ENCODE peak calls at places on chromosomes 5 and 9, in six cellular contexts. N is GM12878, U is HCT116, F is HepG2, X is H1, Q is K562. S is an unnamed sample.
A peak's percentile ranks its signal among the peaks of the same experiment; 100 is the strongest.

GRCh38 chr5:51518607-51519006 is 135.4 kb downstream of the ISL1 start:
- DNase-seq in N (no peak), U (no peak), F (no peak), X (no peak), Q (no peak), S (no peak)

GRCh38 chr9:118963674-118964073 is 405.6 kb downstream of the BRINP1 start:
- DNase-seq in N (no peak), U (no peak), F (no peak), X (no peak), Q (no peak), S (no peak)

GRCh38 chr5:81552844-81553569 is 159.1 kb upstream of the ACOT12 start:
- DNase-seq in N (no peak), U (peak; percentile 40), F (no peak), X (no peak), Q (peak; percentile 6), S (no peak)

GRCh38 chr5:153122416-153122815 is 368.1 kb upstream of the GRIA1 start:
- DNase-seq in N (no peak), U (no peak), F (no peak), X (no peak), Q (no peak), S (no peak)

GRCh38 chr9:83633260-83633659 is 10.3 kb downstream of the IDNK start:
- DNase-seq in N (no peak), U (no peak), F (no peak), X (no peak), Q (no peak), S (no peak)

GRCh38 chr5:124655211-124655880 is 91.1 kb downstream of the ZNF608 start:
- DNase-seq in N (no peak), U (no peak), F (no peak), X (no peak), Q (no peak), S (no peak)

GRCh38 chr9:81377310-81377709 is 312.0 kb downstream of the TLE1 start:
- DNase-seq in N (no peak), U (no peak), F (no peak), X (no peak), Q (no peak), S (no peak)

GRCh38 chr5:54517174-54517511 is 416 bp upstream of the SNX18 start:
- DNase-seq in N (no peak), U (no peak), F (no peak), X (no peak), Q (no peak), S (no peak)

GRCh38 chr5:38645508-38645907 is 89.1 kb upstream of the LIFR start:
- DNase-seq in N (no peak), U (no peak), F (no peak), X (no peak), Q (no peak), S (no peak)

GRCh38 chr9:107141967-107142366 is 141.1 kb upstream of the RAD23B start:
- DNase-seq in N (no peak), U (peak; percentile 24), F (no peak), X (no peak), Q (no peak), S (no peak)

GRCh38 chr5:68373050-68373449 is 157.5 kb downstream of the PIK3R1 start:
- DNase-seq in N (no peak), U (no peak), F (no peak), X (no peak), Q (no peak), S (no peak)

GRCh38 chr9:16619897-16620296 is 250.6 kb downstream of the BNC2 start:
- DNase-seq in N (no peak), U (no peak), F (no peak), X (no peak), Q (no peak), S (no peak)

GRCh38 chr5:150107909-150108447 is 21.6 kb upstream of the CSF1R start:
- DNase-seq in N (no peak), U (no peak), F (no peak), X (no peak), Q (no peak), S (no peak)

GRCh38 chr9:133609311-133610098 is at the start of gene FAM163B:
- DNase-seq in N (no peak), U (no peak), F (no peak), X (peak; percentile 93), Q (peak; percentile 53), S (peak; percentile 27)

GRCh38 chr5:23013395-23013994 is 160.4 kb upstream of the CDH12 start:
- DNase-seq in N (no peak), U (no peak), F (no peak), X (no peak), Q (no peak), S (no peak)

GRCh38 chr9:34177906-34178697 is 741 bp upstream of the UBAP1 start:
- DNase-seq in N (no peak), U (no peak), F (no peak), X (no peak), Q (no peak), S (no peak)

GRCh38 chr5:154355141-154355611 is 90.6 kb upstream of the SAP30L start:
- DNase-seq in N (no peak), U (no peak), F (peak; percentile 58), X (no peak), Q (peak; percentile 70), S (no peak)

GRCh38 chr5:145375521-145375920 is 459.6 kb downstream of the PRELID2 start:
- DNase-seq in N (no peak), U (no peak), F (no peak), X (no peak), Q (no peak), S (no peak)

GRCh38 chr9:115494958-115495690 is 377.2 kb upstream of the TNC start:
- DNase-seq in N (no peak), U (no peak), F (peak; percentile 85), X (no peak), Q (no peak), S (no peak)

GRCh38 chr5:169146158-169146557 is 154.8 kb downstream of the SLIT3 start:
- DNase-seq in N (no peak), U (no peak), F (no peak), X (no peak), Q (no peak), S (no peak)

GRCh38 chr9:93093449-93094293 is 2.3 kb upstream of the CARD19 start:
- DNase-seq in N (no peak), U (no peak), F (no peak), X (no peak), Q (peak; percentile 63), S (no peak)

GRCh38 chr5:31232273-31232888 is 38.9 kb downstream of the CDH6 start:
- DNase-seq in N (no peak), U (peak; percentile 7), F (peak; percentile 48), X (no peak), Q (peak; percentile 64), S (peak; percentile 48)

GRCh38 chr9:79107911-79108676 is 463.7 kb upstream of the TLE4 start:
- DNase-seq in N (no peak), U (no peak), F (no peak), X (no peak), Q (no peak), S (no peak)

GRCh38 chr5:129358069-129358468 is 102.0 kb upstream of the ADAMTS19 start:
- DNase-seq in N (no peak), U (no peak), F (no peak), X (no peak), Q (no peak), S (no peak)

GRCh38 chr9:136512651-136513066 is 29.8 kb upstream of the SEC16A start:
- DNase-seq in N (no peak), U (no peak), F (no peak), X (no peak), Q (peak; percentile 76), S (no peak)

GRCh38 chr5:168359820-168360460 is 68.5 kb downstream of the WWC1 start:
- DNase-seq in N (no peak), U (peak; percentile 57), F (no peak), X (no peak), Q (no peak), S (no peak)

DNA sequence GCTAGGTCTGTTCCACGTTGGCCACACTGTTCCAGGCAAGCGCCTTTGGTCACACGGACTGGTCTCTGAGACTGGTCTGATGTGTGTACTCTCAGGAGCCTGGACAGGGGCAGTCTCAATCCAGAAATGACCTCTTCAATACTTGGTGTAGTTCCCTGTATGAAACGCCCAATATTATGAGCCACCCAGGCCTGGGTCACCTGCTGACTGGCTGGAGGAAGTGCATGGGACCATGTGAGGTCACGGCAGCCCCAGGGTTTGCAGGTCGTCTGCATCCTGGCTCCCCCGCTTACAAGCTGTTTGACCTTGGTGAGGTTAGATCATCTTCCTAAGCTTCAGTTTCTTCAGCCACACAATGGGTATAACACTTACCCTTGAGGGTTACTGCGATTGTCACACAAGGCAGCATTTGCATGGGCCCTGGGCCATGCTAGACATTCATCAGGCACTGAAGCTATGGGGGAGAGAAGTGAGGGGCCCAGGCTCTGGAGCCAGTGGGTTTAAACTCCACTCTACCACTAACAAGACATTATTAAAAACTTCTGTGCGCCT is 5.2 kb upstream of the GRHPR start:
- DNase-seq in N (no peak), U (no peak), F (peak; percentile 18), X (no peak), Q (no peak), S (no peak)
- TF ChIP-seq ZNF274 in N (no peak), U (no peak), F (no peak), X (no peak), Q (no peak), S (no peak)

GRCh38 chr5:90709323-90710148 is 150.9 kb downstream of the ADGRV1 start:
- DNase-seq in N (no peak), U (peak; percentile 40), F (peak; percentile 27), X (peak; percentile 54), Q (peak; percentile 75), S (no peak)
- TF ChIP-seq YY1 in N (peak; percentile 13), U (no peak), F (no peak), X (no peak), Q (no peak), S (no peak)

DNA sequence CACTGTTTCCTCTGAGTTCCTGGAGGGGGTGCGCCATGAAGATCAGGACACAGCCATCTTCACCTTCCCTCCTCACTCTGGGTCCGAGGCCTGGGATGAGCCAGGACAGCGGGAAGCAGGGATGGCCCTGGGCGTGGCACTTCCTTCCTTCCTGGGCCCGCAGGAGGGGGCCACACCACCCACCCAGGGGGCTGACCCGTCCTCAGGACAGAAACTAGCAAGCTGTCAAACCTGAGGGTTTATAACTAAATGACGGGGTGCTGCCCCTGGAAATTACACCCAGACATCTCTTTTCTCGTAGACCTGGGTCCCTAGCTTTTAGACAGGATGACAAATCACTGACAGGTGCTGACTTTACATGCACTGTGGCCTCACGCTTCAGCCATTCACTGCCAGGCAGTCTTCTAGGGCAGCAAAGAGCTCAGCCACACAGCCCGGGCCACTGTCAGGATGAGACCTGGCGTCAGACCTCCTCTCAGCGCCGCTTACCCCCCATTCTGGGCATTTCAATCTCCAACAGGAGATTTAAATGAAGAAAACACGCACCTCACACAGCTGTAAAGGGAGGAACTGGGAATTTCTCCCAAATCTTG is 8.1 kb downstream of the FCN2 start:
- DNase-seq in N (no peak), U (no peak), F (no peak), X (no peak), Q (no peak), S (no peak)
- TF ChIP-seq ZNF274 in N (no peak), U (no peak), F (no peak), X (no peak), Q (no peak), S (no peak)

DNA sequence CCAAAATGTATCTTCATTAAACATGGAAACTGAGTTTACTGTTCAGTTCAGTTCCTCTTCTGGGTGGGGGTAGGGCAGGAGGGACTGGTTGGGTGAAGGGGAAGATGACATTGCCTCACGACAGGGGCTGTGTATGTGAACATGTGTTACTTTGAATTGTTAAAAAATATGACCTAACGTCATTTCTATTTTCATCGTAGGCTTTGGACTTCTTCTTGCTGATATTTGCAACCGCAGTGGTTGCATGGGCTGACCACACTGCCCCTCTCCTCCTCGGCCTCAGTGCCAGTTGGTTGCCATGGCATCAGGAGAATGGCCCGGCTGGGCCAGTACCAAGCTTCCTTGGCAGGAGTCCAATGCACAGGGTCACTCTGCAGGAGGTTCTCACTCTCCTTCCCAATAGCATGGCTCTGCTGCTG is 41.5 kb downstream of the HACD4 start:
- DNase-seq in N (no peak), U (no peak), F (no peak), X (no peak), Q (no peak), S (no peak)
- TF ChIP-seq YY1 in N (no peak), U (no peak), F (no peak), X (no peak), Q (no peak), S (no peak)